ENCODE peak calls at places on chromosomes 12 and 14, in eight cellular contexts. N is CD8-positive, alpha-beta T cell; A is fibroblast of the aortic adventitia; F is activated CD8-positive, alpha-beta T cell treated with anti-CD3 and anti-CD28 coated beads for 36 hours; E is choroid plexus epithelial cell; Q is breast epithelium; T is psoas muscle; K is keratinocyte. U is an unnamed sample.

GRCh38 chr14:105269405-105269804 is 21.1 kb downstream of the BTBD6 start:
- DNase-seq in N (no peak), A (no peak), F (no peak), E (no peak), Q (no peak), T (no peak), K (no peak), U (no peak)

GRCh38 chr12:69548687-69549086 is 36.6 kb upstream of the CCT2 start:
- DNase-seq in N (no peak), A (no peak), F (no peak), E (no peak), Q (no peak), T (no peak), K (no peak), U (no peak)

GRCh38 chr12:16492820-16493797 is 112.9 kb downstream of the LMO3 start:
- DNase-seq in N (no peak), A (no peak), F (no peak), E (no peak), Q (no peak), T (no peak), K (no peak), U (no peak)

GRCh38 chr14:81589381-81590065 is 55.9 kb upstream of the SEL1L start:
- DNase-seq in N (no peak), A (no peak), F (peak), E (no peak), Q (no peak), T (no peak), K (no peak), U (peak)

GRCh38 chr12:107125833-107126232 is 32.5 kb upstream of the CRY1 start:
- DNase-seq in N (no peak), A (no peak), F (no peak), E (no peak), Q (no peak), T (no peak), K (no peak), U (no peak)

GRCh38 chr12:117695956-117696355 is 272.8 kb downstream of the KSR2 start:
- DNase-seq in N (no peak), A (no peak), F (no peak), E (no peak), Q (no peak), T (no peak), K (no peak), U (no peak)

GRCh38 chr14:104559769-104560585 is 19.6 kb upstream of the C14orf180 start:
- DNase-seq in N (no peak), A (no peak), F (no peak), E (no peak), Q (no peak), T (peak), K (no peak), U (no peak)

GRCh38 chr12:6074979-6075585 is 49.4 kb downstream of the VWF start:
- DNase-seq in N (peak), A (no peak), F (peak), E (no peak), Q (no peak), T (peak), K (no peak), U (no peak)

GRCh38 chr12:51200806-51201205 is 17.1 kb downstream of the POU6F1 start:
- DNase-seq in N (no peak), A (peak), F (no peak), E (no peak), Q (no peak), T (no peak), K (no peak), U (no peak)

GRCh38 chr14:78207414-78207813 is 37.2 kb downstream of the NRXN3 start:
- DNase-seq in N (no peak), A (no peak), F (no peak), E (no peak), Q (no peak), T (no peak), K (no peak), U (no peak)

DNA sequence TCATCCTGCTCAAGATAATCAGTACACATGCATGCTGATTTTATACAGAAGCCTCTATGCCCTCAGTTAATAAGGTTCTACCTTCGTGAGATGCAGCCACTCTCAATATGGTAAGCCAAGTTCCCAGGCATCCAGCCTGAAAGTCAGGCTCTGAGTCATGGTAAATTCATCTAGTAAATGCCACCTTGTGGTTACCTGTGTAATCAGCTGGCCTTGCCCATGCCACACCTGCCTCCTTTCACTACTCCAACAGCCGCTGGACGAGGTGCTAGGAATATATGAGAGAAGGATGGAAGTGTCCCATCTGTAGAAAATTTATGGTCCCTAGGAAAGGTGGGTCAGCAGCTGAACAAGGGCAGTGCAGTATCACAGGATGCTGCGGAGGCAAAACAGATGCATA is 207.3 kb downstream of the SSPN start:
- DNase-seq in N (no peak), A (no peak), F (peak), E (peak), Q (peak), T (no peak), K (peak), U (peak)
- TF ChIP-seq CTCF in N (no peak), A (no peak), F (no peak), E (no peak), Q (peak), T (peak), K (peak), U (peak)

GRCh38 chr12:88944403-88944802 is 364.1 kb upstream of the KITLG start:
- DNase-seq in N (no peak), A (peak), F (no peak), E (peak), Q (no peak), T (no peak), K (no peak), U (peak)

GRCh38 chr12:88951177-88951576 is 370.9 kb upstream of the KITLG start:
- DNase-seq in N (no peak), A (no peak), F (no peak), E (no peak), Q (no peak), T (no peak), K (no peak), U (no peak)

GRCh38 chr12:88947486-88948043 is 367.3 kb upstream of the KITLG start:
- DNase-seq in N (no peak), A (no peak), F (no peak), E (no peak), Q (no peak), T (no peak), K (no peak), U (no peak)

GRCh38 chr12:88945041-88945732 is 364.9 kb upstream of the KITLG start:
- DNase-seq in N (no peak), A (peak), F (no peak), E (no peak), Q (no peak), T (no peak), K (no peak), U (no peak)

DNA sequence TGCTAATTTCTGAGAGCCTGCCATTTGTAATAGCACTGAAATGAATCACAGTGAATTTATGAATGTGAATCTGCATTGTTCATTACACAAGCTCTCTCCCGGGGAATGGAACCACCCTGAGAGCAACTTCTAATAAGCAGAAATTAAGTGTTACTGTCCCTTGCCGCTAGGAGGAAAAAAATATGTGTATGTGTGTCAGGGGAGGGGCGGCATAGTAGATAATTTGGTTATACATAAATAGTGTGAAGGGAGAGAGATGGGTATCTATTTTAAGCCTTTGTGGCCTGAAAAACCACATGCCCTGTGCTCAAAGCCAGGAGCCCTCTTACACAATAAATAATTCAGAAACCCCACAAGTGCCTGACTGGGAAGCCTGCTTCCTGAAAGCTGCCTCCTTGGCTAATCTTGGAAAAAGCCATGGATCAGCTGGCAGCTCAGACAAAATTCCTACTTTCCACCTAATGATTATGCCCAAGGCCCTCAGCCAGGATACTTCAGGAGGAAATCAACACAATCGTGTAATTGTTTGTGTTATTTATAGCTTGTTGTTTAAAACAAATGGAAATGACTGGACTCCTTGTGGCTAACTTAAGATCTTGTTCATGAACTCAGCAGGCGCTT is 366.2 kb upstream of the KITLG start:
- DNase-seq in N (no peak), A (peak), F (no peak), E (peak), Q (no peak), T (no peak), K (peak), U (peak)
- TF ChIP-seq CTCF in N (no peak), A (peak), F (no peak), E (peak), Q (peak), T (peak), K (no peak), U (no peak)

DNA sequence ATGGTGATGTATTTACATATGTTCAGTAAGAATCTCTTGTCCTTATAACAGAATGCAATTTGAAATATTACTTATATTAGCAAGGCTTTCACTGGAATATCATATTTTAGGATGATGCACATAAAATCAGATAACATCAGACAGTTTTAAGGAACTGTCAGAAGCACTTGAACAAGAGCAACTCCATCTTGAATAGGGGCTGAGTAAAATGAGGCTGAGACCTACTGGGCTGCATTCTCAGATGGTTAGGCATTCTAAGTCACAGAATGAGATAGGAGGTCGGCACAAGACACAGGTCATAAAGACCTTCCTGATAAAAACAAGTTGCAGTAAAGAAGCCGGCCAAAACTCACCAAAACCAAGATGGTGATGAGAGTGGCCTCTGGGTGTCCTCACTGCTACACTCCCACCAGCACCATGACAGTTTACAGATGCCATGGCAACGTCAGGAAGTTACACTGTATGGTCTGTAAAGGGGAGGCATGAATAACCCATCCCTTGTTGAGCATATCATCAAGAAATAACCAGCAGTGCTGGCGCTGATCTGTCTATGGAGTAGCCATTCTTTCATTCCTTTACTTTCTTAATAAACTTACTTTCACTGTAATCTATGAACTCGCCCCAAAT is 27.6 kb upstream of the ETV6 start:
- DNase-seq in N (peak), A (no peak), F (peak), E (peak), Q (no peak), T (no peak), K (no peak), U (peak)
- TF ChIP-seq CTCF in N (no peak), A (no peak), F (no peak), E (peak), Q (no peak), T (peak), K (no peak), U (no peak)

GRCh38 chr12:132478845-132479244 is 11.1 kb upstream of the FBRSL1 start:
- DNase-seq in N (no peak), A (no peak), F (no peak), E (peak), Q (no peak), T (peak), K (no peak), U (peak)
- TF ChIP-seq CTCF in N (no peak), A (peak), F (no peak), E (peak), Q (no peak), T (no peak), K (no peak), U (no peak)

DNA sequence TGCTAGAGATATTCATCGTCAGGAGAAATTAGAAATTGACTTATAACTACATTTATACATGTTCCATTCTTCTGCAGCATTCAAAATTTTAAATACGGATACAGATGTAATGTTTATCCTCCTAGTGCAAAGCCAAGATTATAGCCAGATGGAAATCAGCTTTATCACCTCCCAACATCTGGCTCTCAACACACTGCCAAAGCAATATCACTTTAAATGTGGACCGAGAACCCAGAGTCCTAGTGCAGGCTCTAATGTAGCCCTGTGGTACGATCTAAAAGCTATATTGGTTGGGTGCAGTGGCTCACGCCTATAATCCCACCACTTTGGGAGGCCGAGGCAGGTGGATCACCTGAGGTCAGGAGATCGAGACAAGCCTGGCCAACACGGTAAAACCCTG is 6.5 kb downstream of the MLH3 start:
- DNase-seq in N (no peak), A (peak), F (no peak), E (no peak), Q (no peak), T (no peak), K (no peak), U (no peak)
- TF ChIP-seq CTCF in N (no peak), A (no peak), F (no peak), E (no peak), Q (no peak), T (no peak), K (no peak), U (no peak)

DNA sequence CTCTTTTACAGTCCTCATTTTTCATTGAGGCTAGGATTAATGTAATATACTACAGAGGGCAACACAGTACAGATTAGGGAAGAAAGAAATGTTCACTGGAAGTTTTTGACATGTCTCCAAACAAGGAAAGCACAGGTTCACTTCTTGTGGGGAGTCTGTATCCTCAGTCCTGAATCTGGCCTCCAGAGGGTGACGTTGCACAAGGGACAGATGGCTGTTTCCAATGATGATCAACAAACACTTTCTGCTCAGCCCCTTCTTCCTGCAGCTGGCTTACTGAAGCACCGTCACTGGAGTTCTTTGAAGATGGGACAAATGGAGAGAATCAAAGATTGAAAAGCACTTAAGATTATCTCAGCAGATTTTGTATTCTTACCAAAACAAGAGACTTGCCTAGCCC is 123.3 kb upstream of the OR4E1 start:
- DNase-seq in N (peak), A (no peak), F (peak), E (peak), Q (no peak), T (no peak), K (no peak), U (no peak)
- TF ChIP-seq CTCF in N (no peak), A (no peak), F (no peak), E (peak), Q (no peak), T (no peak), K (peak), U (no peak)

DNA sequence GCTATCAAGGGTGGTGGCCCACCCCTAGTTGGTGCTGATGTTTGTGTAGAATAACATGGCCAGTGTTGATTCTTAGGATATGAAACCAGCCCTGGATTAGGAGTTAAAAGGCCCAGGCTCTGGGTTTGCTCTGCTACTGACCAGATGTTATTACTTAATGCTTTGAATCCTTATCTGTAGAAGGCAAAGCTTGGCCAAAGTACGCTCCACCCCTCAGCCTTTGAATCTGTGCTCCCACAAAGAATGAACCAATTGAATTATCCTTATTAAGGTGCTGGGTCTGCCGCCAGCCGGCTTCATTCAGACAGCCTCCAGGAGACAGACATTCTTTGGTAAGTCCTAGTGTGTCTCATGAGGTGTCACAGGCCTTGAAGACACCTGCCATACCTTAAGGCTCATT is 41.8 kb downstream of the AKAP3 start:
- DNase-seq in N (no peak), A (peak), F (no peak), E (peak), Q (no peak), T (no peak), K (no peak), U (no peak)
- TF ChIP-seq CTCF in N (no peak), A (no peak), F (no peak), E (no peak), Q (no peak), T (no peak), K (no peak), U (no peak)

DNA sequence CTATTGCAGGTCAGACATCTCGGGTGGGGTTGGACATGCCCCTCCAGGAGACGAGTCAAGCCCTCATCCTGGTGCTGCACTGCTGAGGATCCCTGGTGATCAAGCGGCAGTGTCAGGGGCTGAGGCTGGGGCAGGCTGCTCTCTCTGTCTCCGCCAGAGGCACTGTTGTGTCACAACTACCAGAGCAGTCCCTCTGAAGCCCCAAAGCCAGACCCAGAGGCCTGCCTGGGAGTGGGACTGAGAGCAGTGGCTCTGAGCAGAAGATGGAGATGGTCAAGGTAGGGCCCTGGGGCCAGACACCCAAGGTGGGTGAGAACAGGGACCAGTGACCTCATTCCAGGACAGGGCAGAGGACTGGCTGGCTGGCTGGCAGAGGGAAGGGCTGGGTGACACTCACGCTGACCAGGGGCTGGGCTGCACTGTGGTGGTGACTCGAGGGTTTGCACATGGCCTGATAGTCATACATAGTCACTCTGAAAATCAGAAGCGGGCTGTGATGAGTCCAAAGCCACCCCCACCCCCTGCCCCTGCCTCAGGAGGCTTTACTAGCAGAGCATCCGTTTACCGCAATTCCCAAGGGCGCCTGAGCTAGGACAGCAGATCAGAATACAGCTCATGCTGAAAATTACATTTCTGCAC is 19.6 kb upstream of the LRTM2 start:
- DNase-seq in N (peak), A (no peak), F (peak), E (peak), Q (no peak), T (no peak), K (no peak), U (peak)
- TF ChIP-seq CTCF in N (no peak), A (peak), F (no peak), E (peak), Q (no peak), T (peak), K (peak), U (no peak)

GRCh38 chr12:77940011-77940423 is 109.3 kb downstream of the NAV3 start:
- DNase-seq in N (no peak), A (peak), F (no peak), E (peak), Q (no peak), T (no peak), K (peak), U (peak)
- TF ChIP-seq CTCF in N (no peak), A (peak), F (no peak), E (peak), Q (no peak), T (no peak), K (peak), U (no peak)